ENCODE peak calls at places on chromosomes 4 and X, in six cellular contexts. P is omental fat pad; B is MCF 10A; X is NCI-H1105; C is activated CD8-positive, alpha-beta memory T cell treated with anti-CD3 and anti-CD28 coated beads for 24 hours; U is aorta. A is an unnamed sample.

GRCh38 chr4:183136880-183137279 is 37.8 kb downstream of the WWC2 start:
- DNase-seq in C (no peak), B (no peak), X (no peak), P (no peak), U (no peak), A (peak; percentile 30)

GRCh38 chr4:101019313-101019712 is 328.0 kb downstream of the PPP3CA start:
- DNase-seq in X (no peak), U (no peak), B (no peak), P (no peak), C (no peak), A (no peak)

GRCh38 chrX:109847257-109848187 is 114.5 kb upstream of the ACSL4 start:
- DNase-seq in U (no peak), C (no peak), P (no peak), B (peak; percentile 90), X (no peak), A (peak; percentile 77)

GRCh38 chr4:1333256-1333655 is 13.8 kb upstream of the UVSSA start:
- DNase-seq in X (no peak), C (no peak), B (no peak), P (no peak), U (peak; percentile 72), A (no peak)

GRCh38 chrX:10754445-10754844 is 134.1 kb upstream of the MID1 start:
- DNase-seq in X (no peak), B (no peak), P (no peak), C (no peak), U (no peak), A (no peak)

GRCh38 chr4:101238706-101239105 is 108.6 kb downstream of the PPP3CA start:
- DNase-seq in B (peak; percentile 66), P (no peak), C (no peak), U (no peak), X (no peak), A (peak; percentile 24)

GRCh38 chrX:27976284-27976683 is 5.0 kb downstream of the DCAF8L1 start:
- DNase-seq in B (no peak), U (no peak), C (no peak), P (no peak), X (no peak), A (no peak)

GRCh38 chr4:113740857-113741379 is 20.6 kb downstream of the CAMK2D start:
- DNase-seq in P (no peak), B (peak; percentile 26), C (no peak), X (no peak), U (no peak), A (no peak)

GRCh38 chr4:61152433-61152832 is 47.7 kb upstream of the ADGRL3 start:
- DNase-seq in U (no peak), C (no peak), B (no peak), P (no peak), X (no peak), A (no peak)

GRCh38 chrX:137428777-137429564 is 137.0 kb upstream of the ZIC3 start:
- DNase-seq in B (no peak), C (no peak), P (no peak), X (no peak), U (no peak), A (no peak)

GRCh38 chrX:154714925-154715324 is 36.0 kb downstream of the GAB3 start:
- DNase-seq in C (no peak), B (peak; percentile 80), P (no peak), U (no peak), X (peak; percentile 33), A (peak; percentile 76)

GRCh38 chr4:84379881-84380618 is 119.0 kb downstream of the NKX6-1 start:
- DNase-seq in X (no peak), C (no peak), P (no peak), U (no peak), B (peak; percentile 94), A (peak; percentile 81)

GRCh38 chr4:145083891-145084640 is 13.9 kb downstream of the ANAPC10 start:
- DNase-seq in U (no peak), B (no peak), C (no peak), P (no peak), X (no peak), A (no peak)

A was measured in PC-3.